ENCODE peak calls at places on chromosomes 5 and 9, in eight cellular contexts. One of them, this sample, is unnamed.

GRCh38 chr9:133389025-133389557 is 12.9 kb downstream of the STKLD1 start:
- DNase-seq in mesenchymal stem cell: no peak
- DNase-seq in PC-3: no peak
- DNase-seq in PC-9: no peak
- DNase-seq in IMR-90: no peak
- DNase-seq in HCT116: no peak
- DNase-seq in hepatocyte: no peak
- DNase-seq in MM.1S: no peak
- DNase-seq in this sample: no peak

GRCh38 chr9:133960568-133961129 is 31.5 kb downstream of the VAV2 start:
- DNase-seq in HCT116: no peak
- DNase-seq in IMR-90: no peak
- DNase-seq in PC-3: no peak
- DNase-seq in mesenchymal stem cell: no peak
- DNase-seq in MM.1S: no peak
- DNase-seq in PC-9: no peak
- DNase-seq in hepatocyte: no peak
- DNase-seq in this sample: peak

GRCh38 chr9:36268007-36268427 is 9.8 kb upstream of the GNE start:
- DNase-seq in PC-9: peak
- DNase-seq in PC-3: peak
- DNase-seq in MM.1S: no peak
- DNase-seq in mesenchymal stem cell: peak
- DNase-seq in HCT116: no peak
- DNase-seq in IMR-90: peak
- DNase-seq in hepatocyte: no peak
- DNase-seq in this sample: no peak

GRCh38 chr9:85740821-85741111 is 988 bp downstream of the AGTPBP1 start:
- DNase-seq in PC-9: no peak
- DNase-seq in PC-3: no peak
- DNase-seq in HCT116: no peak
- DNase-seq in MM.1S: no peak
- DNase-seq in mesenchymal stem cell: no peak
- DNase-seq in IMR-90: peak
- DNase-seq in hepatocyte: no peak
- DNase-seq in this sample: no peak

GRCh38 chr5:132315529-132316067 is 21.4 kb downstream of the SLC22A4 start:
- DNase-seq in mesenchymal stem cell: no peak
- DNase-seq in HCT116: no peak
- DNase-seq in PC-3: no peak
- DNase-seq in IMR-90: no peak
- DNase-seq in PC-9: no peak
- DNase-seq in MM.1S: no peak
- DNase-seq in hepatocyte: no peak
- DNase-seq in this sample: no peak

GRCh38 chr5:56305001-56305400 is 71.9 kb upstream of the ANKRD55 start:
- DNase-seq in IMR-90: no peak
- DNase-seq in PC-3: no peak
- DNase-seq in HCT116: no peak
- DNase-seq in mesenchymal stem cell: no peak
- DNase-seq in MM.1S: no peak
- DNase-seq in hepatocyte: no peak
- DNase-seq in PC-9: no peak
- DNase-seq in this sample: no peak

GRCh38 chr9:133767625-133768024 is 29.5 kb upstream of the SARDH start:
- DNase-seq in PC-3: no peak
- DNase-seq in MM.1S: no peak
- DNase-seq in PC-9: no peak
- DNase-seq in hepatocyte: no peak
- DNase-seq in mesenchymal stem cell: no peak
- DNase-seq in IMR-90: no peak
- DNase-seq in HCT116: no peak
- DNase-seq in this sample: no peak

GRCh38 chr9:115117999-115118470 is at the start of gene TNC:
- DNase-seq in PC-9: peak
- DNase-seq in mesenchymal stem cell: peak
- DNase-seq in HCT116: no peak
- DNase-seq in PC-3: peak
- DNase-seq in MM.1S: no peak
- DNase-seq in IMR-90: peak
- DNase-seq in hepatocyte: peak
- DNase-seq in this sample: peak

DNA sequence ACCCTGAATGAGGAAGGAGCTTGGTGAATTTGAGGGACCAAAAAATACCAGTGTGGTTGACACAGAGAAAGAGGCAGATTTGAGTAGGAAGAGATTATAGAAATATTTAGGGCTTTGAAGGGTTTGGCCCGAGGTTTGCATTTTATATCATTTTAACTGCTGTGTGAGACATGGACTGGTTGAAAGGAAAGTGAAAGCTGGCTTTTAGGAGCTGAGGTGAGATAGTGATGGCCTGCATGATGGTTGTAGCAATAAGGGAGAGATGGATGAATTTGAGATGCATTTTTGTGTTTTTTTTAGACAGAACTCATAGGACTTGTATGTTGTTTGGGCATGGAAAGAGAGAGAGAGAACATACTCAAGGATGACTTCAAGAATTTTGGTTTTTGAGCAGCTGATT is 21.7 kb downstream of the FER start:
- DNase-seq in mesenchymal stem cell: no peak
- DNase-seq in IMR-90: no peak
- DNase-seq in PC-3: no peak
- DNase-seq in HCT116: no peak
- DNase-seq in PC-9: no peak
- DNase-seq in MM.1S: peak
- DNase-seq in hepatocyte: no peak
- DNase-seq in this sample: no peak
- H3K4me2 ChIP-seq in mesenchymal stem cell: no peak
- H3K4me2 ChIP-seq in IMR-90: peak
- H3K4me2 ChIP-seq in PC-3: no peak
- H3K4me2 ChIP-seq in HCT116: no peak
- H3K4me2 ChIP-seq in PC-9: no peak
- H3K4me2 ChIP-seq in MM.1S: peak
- H3K4me2 ChIP-seq in hepatocyte: no peak
- H3K4me2 ChIP-seq in this sample: no peak

DNA sequence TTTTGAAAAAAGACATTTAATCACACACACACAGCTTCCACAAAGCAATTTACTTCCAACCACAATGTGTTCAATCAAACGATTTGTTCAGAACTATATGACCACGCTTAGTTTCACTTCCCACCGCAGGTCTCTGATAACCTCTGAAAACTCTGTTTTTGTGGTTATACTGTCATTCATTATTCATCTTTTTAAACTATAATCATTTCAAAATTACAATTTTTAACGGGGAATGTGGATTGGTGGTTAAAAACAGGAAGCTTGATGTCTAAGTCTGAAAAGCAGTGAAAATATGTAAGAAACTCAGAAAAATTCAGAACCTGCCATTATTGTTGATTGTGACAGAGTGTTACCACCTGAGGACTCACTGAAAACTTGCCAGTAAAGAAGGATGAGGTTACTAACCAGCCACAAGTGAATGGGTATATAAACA is 12.7 kb upstream of the TMEM174 start:
- DNase-seq in IMR-90: no peak
- DNase-seq in hepatocyte: no peak
- DNase-seq in PC-3: peak
- DNase-seq in MM.1S: peak
- DNase-seq in mesenchymal stem cell: no peak
- DNase-seq in HCT116: no peak
- DNase-seq in PC-9: no peak
- DNase-seq in this sample: no peak
- H2AFZ ChIP-seq in IMR-90: no peak
- H2AFZ ChIP-seq in hepatocyte: no peak
- H2AFZ ChIP-seq in PC-3: peak
- H2AFZ ChIP-seq in MM.1S: no peak
- H2AFZ ChIP-seq in mesenchymal stem cell: no peak
- H2AFZ ChIP-seq in HCT116: no peak
- H2AFZ ChIP-seq in PC-9: peak
- H2AFZ ChIP-seq in this sample: no peak

GRCh38 chr9:101027733-101028345 is 688 bp upstream of the PLPPR1 start:
- DNase-seq in PC-9: no peak
- DNase-seq in mesenchymal stem cell: no peak
- DNase-seq in IMR-90: no peak
- DNase-seq in PC-3: no peak
- DNase-seq in hepatocyte: no peak
- DNase-seq in HCT116: no peak
- DNase-seq in MM.1S: no peak
- DNase-seq in this sample: peak

GRCh38 chr9:101027246-101027645 is 1.3 kb upstream of the PLPPR1 start:
- DNase-seq in hepatocyte: no peak
- DNase-seq in PC-3: no peak
- DNase-seq in MM.1S: no peak
- DNase-seq in PC-9: no peak
- DNase-seq in mesenchymal stem cell: no peak
- DNase-seq in HCT116: no peak
- DNase-seq in IMR-90: no peak
- DNase-seq in this sample: no peak

GRCh38 chr9:101028346-101029299 is at the start of gene PLPPR1:
- DNase-seq in PC-9: no peak
- DNase-seq in hepatocyte: peak
- DNase-seq in HCT116: no peak
- DNase-seq in IMR-90: peak
- DNase-seq in MM.1S: peak
- DNase-seq in PC-3: no peak
- DNase-seq in mesenchymal stem cell: peak
- DNase-seq in this sample: peak

GRCh38 chr9:101030022-101030391 is 1.5 kb downstream of the PLPPR1 start:
- DNase-seq in MM.1S: no peak
- DNase-seq in IMR-90: no peak
- DNase-seq in PC-9: no peak
- DNase-seq in hepatocyte: no peak
- DNase-seq in PC-3: no peak
- DNase-seq in mesenchymal stem cell: no peak
- DNase-seq in HCT116: no peak
- DNase-seq in this sample: peak

DNA sequence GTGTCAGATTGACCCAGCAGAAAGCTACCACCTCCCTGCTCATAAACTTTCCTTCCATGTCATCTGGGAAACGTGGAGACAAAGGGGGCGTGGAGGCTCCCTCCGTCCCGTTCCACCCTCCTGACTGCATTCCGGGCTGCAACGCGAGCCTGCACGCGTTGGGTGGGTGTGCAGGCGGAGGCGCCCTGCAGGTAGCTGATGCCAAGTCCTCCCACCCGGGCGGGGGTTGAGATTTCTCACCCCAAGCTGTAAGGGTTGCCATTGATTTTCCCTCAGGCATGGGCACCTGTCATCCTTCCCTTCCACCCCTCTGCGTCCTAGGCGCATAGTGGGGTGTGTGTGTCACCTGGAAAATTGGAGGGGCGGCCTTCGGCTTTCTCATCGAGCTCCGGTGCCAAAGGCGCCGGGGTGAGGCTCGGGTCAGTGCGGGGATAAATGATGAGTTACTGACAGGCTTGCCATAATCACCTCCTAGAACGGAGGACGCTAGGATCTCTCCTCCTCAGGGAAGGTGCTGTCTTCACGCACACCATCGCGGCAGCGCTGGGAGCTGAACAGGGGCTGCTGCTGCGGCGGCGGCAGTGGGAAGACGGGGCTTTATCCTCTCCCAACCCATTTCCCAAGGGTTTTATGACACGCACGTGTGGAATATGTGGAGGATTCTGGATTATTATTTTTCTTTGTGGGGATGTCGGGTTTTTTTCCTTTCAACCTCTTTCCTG is 934 bp downstream of the PLPPR1 start:
- DNase-seq in PC-9: no peak
- DNase-seq in IMR-90: no peak
- DNase-seq in HCT116: no peak
- DNase-seq in mesenchymal stem cell: no peak
- DNase-seq in PC-3: no peak
- DNase-seq in hepatocyte: peak
- DNase-seq in MM.1S: no peak
- DNase-seq in this sample: peak
- H3K4me2 ChIP-seq in PC-9: no peak
- H3K4me2 ChIP-seq in IMR-90: no peak
- H3K4me2 ChIP-seq in HCT116: no peak
- H3K4me2 ChIP-seq in mesenchymal stem cell: peak
- H3K4me2 ChIP-seq in PC-3: no peak
- H3K4me2 ChIP-seq in hepatocyte: peak
- H3K4me2 ChIP-seq in MM.1S: peak
- H3K4me2 ChIP-seq in this sample: peak

GRCh38 chr9:124016152-124017063 is 4.8 kb downstream of the LHX2 start:
- DNase-seq in IMR-90: no peak
- DNase-seq in hepatocyte: no peak
- DNase-seq in PC-3: no peak
- DNase-seq in MM.1S: no peak
- DNase-seq in mesenchymal stem cell: no peak
- DNase-seq in PC-9: no peak
- DNase-seq in HCT116: no peak
- DNase-seq in this sample: peak

GRCh38 chr9:124018731-124019697 is 7.4 kb downstream of the LHX2 start:
- DNase-seq in PC-9: no peak
- DNase-seq in PC-3: no peak
- DNase-seq in hepatocyte: no peak
- DNase-seq in MM.1S: no peak
- DNase-seq in IMR-90: no peak
- DNase-seq in mesenchymal stem cell: no peak
- DNase-seq in HCT116: no peak
- DNase-seq in this sample: peak

GRCh38 chr9:124019771-124020519 is 8.4 kb downstream of the LHX2 start:
- DNase-seq in mesenchymal stem cell: no peak
- DNase-seq in hepatocyte: no peak
- DNase-seq in IMR-90: no peak
- DNase-seq in PC-3: no peak
- DNase-seq in PC-9: no peak
- DNase-seq in MM.1S: no peak
- DNase-seq in HCT116: no peak
- DNase-seq in this sample: peak

GRCh38 chr9:124017064-124017928 is 5.7 kb downstream of the LHX2 start:
- DNase-seq in PC-3: no peak
- DNase-seq in hepatocyte: no peak
- DNase-seq in IMR-90: no peak
- DNase-seq in MM.1S: no peak
- DNase-seq in mesenchymal stem cell: no peak
- DNase-seq in PC-9: no peak
- DNase-seq in HCT116: no peak
- DNase-seq in this sample: peak

DNA sequence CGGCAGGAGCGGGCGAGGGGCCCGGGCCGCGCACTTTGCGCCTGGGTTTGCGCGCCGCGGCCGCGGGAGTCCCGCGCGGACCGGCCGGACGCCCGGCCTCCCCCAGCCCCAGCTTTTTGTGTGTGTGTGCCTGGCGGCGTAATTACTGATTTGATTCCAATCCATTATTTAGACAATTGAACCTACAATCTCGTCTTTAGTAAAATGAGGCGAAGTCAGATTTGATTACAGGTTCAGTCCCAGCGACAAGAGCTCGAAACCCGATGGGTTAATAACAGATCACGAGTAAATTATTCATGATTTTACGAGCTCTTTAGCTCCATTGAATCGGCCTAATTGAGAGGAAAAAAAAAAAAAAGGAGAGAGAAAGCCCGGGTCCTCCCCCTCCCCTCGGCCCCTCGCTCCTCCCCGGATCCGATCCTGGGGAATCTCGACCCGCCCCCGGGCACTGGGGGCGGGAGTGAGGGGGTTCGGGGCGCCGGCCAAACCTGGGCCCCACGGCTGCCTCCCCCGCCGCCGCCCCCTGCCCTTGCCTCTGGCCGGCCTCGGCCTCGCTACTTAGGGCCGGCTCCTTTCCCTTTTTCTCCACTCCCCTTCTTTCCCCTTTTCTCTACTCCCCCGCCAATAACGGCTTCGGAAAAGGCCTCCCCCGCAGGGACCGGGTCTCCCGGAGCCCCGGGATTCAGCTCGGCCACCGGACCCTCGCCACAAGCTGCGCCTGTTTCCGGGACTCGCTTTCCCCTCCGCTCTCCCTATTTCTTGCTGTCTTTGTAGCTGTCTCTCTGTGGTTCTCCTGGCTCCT is 6.6 kb downstream of the LHX2 start:
- DNase-seq in HCT116: no peak
- DNase-seq in hepatocyte: no peak
- DNase-seq in PC-9: no peak
- DNase-seq in mesenchymal stem cell: no peak
- DNase-seq in MM.1S: no peak
- DNase-seq in IMR-90: no peak
- DNase-seq in PC-3: no peak
- DNase-seq in this sample: peak
- H2AFZ ChIP-seq in HCT116: no peak
- H2AFZ ChIP-seq in hepatocyte: peak
- H2AFZ ChIP-seq in PC-9: no peak
- H2AFZ ChIP-seq in mesenchymal stem cell: no peak
- H2AFZ ChIP-seq in MM.1S: no peak
- H2AFZ ChIP-seq in IMR-90: no peak
- H2AFZ ChIP-seq in PC-3: peak
- H2AFZ ChIP-seq in this sample: no peak